ENCODE peak calls at places on chromosome 22, in four cellular contexts. V is GM12878, G is GM12891, J is HL-60. L is an unnamed sample.

GRCh38 chr22:22767876-22768602 is 119.6 kb upstream of the IGLL5 start:
- DNase-seq in V (no peak), G (no peak), J (no peak), L (peak; percentile 93)

GRCh38 chr22:35425971-35426800 is 26.2 kb downstream of the MCM5 start:
- DNase-seq in G (no peak), V (no peak), J (no peak), L (no peak)

GRCh38 chr22:17888855-17889254 is 114.6 kb upstream of the BID start:
- DNase-seq in G (no peak), J (no peak), V (no peak), L (peak; percentile 81)

GRCh38 chr22:36331306-36331911 is 56.4 kb downstream of the MYH9 start:
- DNase-seq in V (peak; percentile 81), J (peak; percentile 95), G (peak; percentile 78), L (peak; percentile 62)

GRCh38 chr22:19527861-19528417 is 3.7 kb upstream of the CLDN5 start:
- DNase-seq in G (no peak), J (no peak), V (no peak), L (peak; percentile 39)

GRCh38 chr22:44924098-44924497 is 85.7 kb downstream of the PHF21B start:
- DNase-seq in V (no peak), J (no peak), G (no peak), L (no peak)

GRCh38 chr22:29270475-29271271 is 2.6 kb downstream of the EWSR1 start:
- DNase-seq in V (no peak), G (no peak), J (peak; percentile 48), L (no peak)

GRCh38 chr22:26428515-26429457 is at the start of gene ASPHD2:
- DNase-seq in J (peak; percentile 75), V (peak; percentile 81), G (peak; percentile 77), L (peak; percentile 83)

GRCh38 chr22:39283312-39284141 is 35.9 kb downstream of the RPL3 start:
- DNase-seq in V (no peak), J (no peak), G (no peak), L (peak; percentile 96)

GRCh38 chr22:36360871-36361383 is 26.8 kb downstream of the MYH9 start:
- DNase-seq in J (no peak), V (no peak), G (no peak), L (no peak)

GRCh38 chr22:31099386-31099785 is 8.0 kb downstream of the SELENOM start:
- DNase-seq in G (no peak), J (no peak), V (no peak), L (no peak)

GRCh38 chr22:30992565-30992964 is 23.5 kb downstream of the TUG1 start:
- DNase-seq in G (no peak), J (no peak), V (no peak), L (no peak)

GRCh38 chr22:49966041-49966715 is 5.6 kb downstream of the PIM3 start:
- DNase-seq in J (no peak), V (no peak), G (no peak), L (no peak)

GRCh38 chr22:20805972-20806471 is 32.1 kb downstream of the SERPIND1 start:
- DNase-seq in V (no peak), J (no peak), G (no peak), L (peak; percentile 52)

GRCh38 chr22:19121631-19122142 is 525 bp downstream of the DGCR2 start:
- DNase-seq in G (no peak), V (no peak), J (peak; percentile 51), L (peak; percentile 88)

GRCh38 chr22:31609716-31610115 is 52.3 kb downstream of the PISD start:
- DNase-seq in V (no peak), G (no peak), J (no peak), L (no peak)

GRCh38 chr22:48993655-48994054 is 834.0 kb downstream of the BRD1 start:
- DNase-seq in J (no peak), V (no peak), G (no peak), L (no peak)

GRCh38 chr22:19918332-19919106 is 23.1 kb upstream of the COMT start:
- DNase-seq in G (no peak), V (no peak), J (no peak), L (peak; percentile 75)

GRCh38 chr22:50304528-50305392 is 2.7 kb downstream of the PLXNB2 start:
- DNase-seq in V (no peak), J (peak; percentile 78), G (no peak), L (peak; percentile 64)

GRCh38 chr22:24129980-24130379 is 51.3 kb upstream of the SUSD2 start:
- DNase-seq in J (no peak), V (no peak), G (no peak), L (no peak)

GRCh38 chr22:22110548-22111266 is 128.1 kb upstream of the TOP3B start:
- DNase-seq in V (peak; percentile 93), G (peak; percentile 61), J (peak; percentile 78), L (peak; percentile 96)

GRCh38 chr22:38569181-38569971 is 607 bp downstream of the DMC1 start:
- DNase-seq in V (no peak), G (peak; percentile 15), J (no peak), L (peak; percentile 16)

GRCh38 chr22:50086526-50086925 is 1.3 kb upstream of the MLC1 start:
- DNase-seq in V (no peak), J (no peak), G (no peak), L (no peak)

GRCh38 chr22:27853404-27853803 is 51.8 kb upstream of the MN1 start:
- DNase-seq in V (no peak), G (no peak), J (no peak), L (no peak)
- TF ChIP-seq SPI1 in V (no peak), G (no peak), J (no peak), L (no peak)

DNA sequence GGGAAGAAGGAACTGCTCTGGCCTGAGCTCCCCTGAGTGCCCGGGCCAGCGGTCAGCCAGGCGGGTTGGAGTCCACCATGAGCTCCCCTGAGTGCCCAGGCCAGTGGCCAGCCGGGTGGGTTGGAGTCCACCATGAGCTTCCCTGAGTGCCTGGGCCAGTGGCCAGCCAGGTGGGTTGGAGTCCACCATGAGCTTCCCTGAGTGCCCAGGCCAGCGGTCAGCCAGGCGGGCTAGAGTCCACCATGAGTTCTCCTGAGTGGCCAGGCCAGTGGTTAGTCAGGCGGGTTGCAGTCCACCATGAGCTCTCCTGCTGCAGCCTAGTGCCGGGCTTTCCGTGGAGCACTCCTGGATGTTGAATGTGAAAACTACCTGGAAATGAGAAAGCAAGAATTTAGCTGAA is 844.0 kb downstream of the TBC1D22A start:
- DNase-seq in G (no peak), J (no peak), V (no peak), L (no peak)
- TF ChIP-seq SPI1 in G (no peak), J (no peak), V (no peak), L (no peak)

GRCh38 chr22:47835726-47836125 is 1073.3 kb downstream of the TBC1D22A start:
- DNase-seq in J (no peak), V (no peak), G (no peak), L (no peak)
- TF ChIP-seq SPI1 in J (no peak), V (no peak), G (no peak), L (no peak)

GRCh38 chr22:46025973-46026906 is 49.3 kb upstream of the WNT7B start:
- DNase-seq in G (no peak), V (no peak), J (no peak), L (no peak)
- TF ChIP-seq SPI1 in G (no peak), V (no peak), J (no peak), L (no peak)

L was measured in K562.